ENCODE peak calls at places on chromosomes 11 and 22, in eight cellular contexts. Z is activated CD8-positive, alpha-beta memory T cell treated with anti-CD3 and anti-CD28 coated beads for 1 hour; B is stimulated activated CD8-positive, alpha-beta memory T cell treated with anti-CD3 and anti-CD28 coated beads, Interleukin-15, amount 100 ng/mL, for 4 hours; E is activated naive CD8-positive, alpha-beta T cell treated with anti-CD3 and anti-CD28 coated beads for 36 hours; R is endothelial cell of umbilical vein; M is nephron progenitor cell; W is astrocyte of the spinal cord; U is NAMALWA. G is an unnamed sample.

GRCh38 chr11:117410861-117411725 is 83.4 kb downstream of the CEP164 start:
- DNase-seq in Z (no peak), B (no peak), E (no peak), R (no peak), M (no peak), W (no peak), U (no peak), G (no peak)

GRCh38 chr11:8251767-8252295 is 11.8 kb downstream of the LMO1 start:
- DNase-seq in Z (no peak), B (no peak), E (no peak), R (no peak), M (no peak), W (no peak), U (no peak), G (no peak)

GRCh38 chr11:65391007-65391406 is 4.6 kb downstream of the FRMD8 start:
- DNase-seq in Z (no peak), B (no peak), E (no peak), R (peak), M (no peak), W (peak), U (no peak), G (no peak)

GRCh38 chr11:117096973-117097566 is 1.2 kb downstream of the SIK3 start:
- DNase-seq in Z (no peak), B (no peak), E (no peak), R (no peak), M (no peak), W (no peak), U (peak), G (no peak)

GRCh38 chr22:47750086-47750485 is 987.6 kb downstream of the TBC1D22A start:
- DNase-seq in Z (no peak), B (no peak), E (no peak), R (no peak), M (no peak), W (no peak), U (no peak), G (no peak)

GRCh38 chr11:107719557-107720304 is 7.9 kb upstream of the SLN start:
- DNase-seq in Z (no peak), B (no peak), E (no peak), R (no peak), M (no peak), W (no peak), U (no peak), G (no peak)

GRCh38 chr11:72069787-72070251 is 10.5 kb downstream of the NUMA1 start:
- DNase-seq in Z (no peak), B (no peak), E (no peak), R (peak), M (peak), W (peak), U (no peak), G (peak)

GRCh38 chr11:2588809-2589537 is 110.8 kb downstream of the KCNQ1OT1 start:
- DNase-seq in Z (no peak), B (no peak), E (no peak), R (no peak), M (no peak), W (no peak), U (no peak), G (no peak)

GRCh38 chr11:64713031-64713780 is 9.8 kb downstream of the NRXN2 start:
- DNase-seq in Z (no peak), B (no peak), E (no peak), R (peak), M (peak), W (peak), U (no peak), G (no peak)

GRCh38 chr11:121553806-121554205 is 101.0 kb upstream of the SORL1-AS1 start:
- DNase-seq in Z (no peak), B (no peak), E (no peak), R (no peak), M (no peak), W (peak), U (no peak), G (no peak)

GRCh38 chr11:8206251-8207079 is 37.6 kb upstream of the RIC3 start:
- DNase-seq in Z (no peak), B (no peak), E (no peak), R (peak), M (no peak), W (no peak), U (no peak), G (no peak)

GRCh38 chr11:18761144-18761543 is 30.5 kb downstream of the PTPN5 start:
- DNase-seq in Z (no peak), B (no peak), E (no peak), R (no peak), M (no peak), W (no peak), U (no peak), G (no peak)

GRCh38 chr11:19954899-19955298 is 205.4 kb downstream of the DBX1 start:
- DNase-seq in Z (no peak), B (no peak), E (no peak), R (no peak), M (no peak), W (no peak), U (no peak), G (no peak)

GRCh38 chr22:38742176-38742942 is 13.4 kb downstream of the SUN2 start:
- DNase-seq in Z (no peak), B (no peak), E (no peak), R (no peak), M (no peak), W (no peak), U (no peak), G (no peak)

GRCh38 chr11:9263840-9264380 is 1.2 kb downstream of the DENND5A start:
- DNase-seq in Z (no peak), B (peak), E (peak), R (no peak), M (no peak), W (no peak), U (peak), G (no peak)

GRCh38 chr22:23233746-23234408 is 53.6 kb downstream of the BCR start:
- DNase-seq in Z (no peak), B (no peak), E (peak), R (no peak), M (no peak), W (peak), U (no peak), G (no peak)

GRCh38 chr11:612201-612960 is 3.4 kb downstream of the IRF7 start:
- DNase-seq in Z (no peak), B (no peak), E (peak), R (no peak), M (no peak), W (no peak), U (peak), G (no peak)

GRCh38 chr11:86818466-86819282 is 18.3 kb downstream of the PRSS23 start:
- DNase-seq in Z (no peak), B (no peak), E (no peak), R (peak), M (no peak), W (peak), U (peak), G (peak)

GRCh38 chr22:50481440-50482106 is at the start of gene ADM2:
- DNase-seq in Z (peak), B (no peak), E (peak), R (no peak), M (peak), W (no peak), U (no peak), G (no peak)

GRCh38 chr11:57457643-57458023 is 2.7 kb upstream of the RTN4RL2 start:
- DNase-seq in Z (no peak), B (no peak), E (no peak), R (no peak), M (no peak), W (no peak), U (no peak), G (no peak)

GRCh38 chr11:85826096-85826855 is 15.3 kb upstream of the SYTL2 start:
- DNase-seq in Z (no peak), B (no peak), E (no peak), R (peak), M (peak), W (peak), U (peak), G (no peak)

GRCh38 chr11:20158597-20159257 is 1.5 kb downstream of the DBX1 start:
- DNase-seq in Z (no peak), B (no peak), E (peak), R (peak), M (peak), W (peak), U (no peak), G (peak)

GRCh38 chr11:22432331-22433065 is 94.3 kb downstream of the SLC17A6 start:
- DNase-seq in Z (no peak), B (no peak), E (peak), R (peak), M (peak), W (peak), U (no peak), G (no peak)

GRCh38 chr22:46447906-46448669 is 89.3 kb downstream of the CELSR1 start:
- DNase-seq in Z (no peak), B (no peak), E (no peak), R (no peak), M (no peak), W (no peak), U (no peak), G (no peak)

GRCh38 chr11:94604496-94604895 is 37.3 kb downstream of the PIWIL4 start:
- DNase-seq in Z (no peak), B (no peak), E (no peak), R (no peak), M (no peak), W (no peak), U (no peak), G (no peak)

G was measured in fibroblast of the conjunctiva.